ENCODE peak calls at places on chromosomes 12 and 14, in nine cellular contexts. J is heart left ventricle; W is SJSA1; P is tibial artery; R is K562; C is GM23248; X is CD8-positive, alpha-beta memory T cell; M is CD8-positive, alpha-beta T cell; Z is esophagus muscularis mucosa. T is an unnamed sample. For H3K9me3, the result is how much of the 10 kb centered on the place peaks cover.

GRCh38 chr14:103391048-103391447 is 5.8 kb downstream of the MARK3 start:
- DNase-seq in J (no peak), W (peak), P (no peak), R (peak), C (peak), X (peak), M (peak), Z (no peak), T (no peak)

GRCh38 chr12:19058235-19059021 is 71.1 kb upstream of the PLEKHA5 start:
- DNase-seq in J (no peak), W (no peak), P (no peak), R (no peak), C (peak), X (no peak), M (no peak), Z (no peak), T (no peak)

GRCh38 chr12:104303538-104304151 is at the start of gene EID3:
- DNase-seq in J (peak), W (no peak), P (peak), R (no peak), C (peak), X (peak), M (peak), Z (peak), T (peak)

GRCh38 chr14:24213866-24214652 is 771 bp upstream of the CHMP4A start:
- DNase-seq in J (no peak), W (no peak), P (no peak), R (no peak), C (no peak), X (no peak), M (no peak), Z (no peak), T (no peak)

GRCh38 chr14:36655054-36655381 is 6.6 kb upstream of the PAX9 start:
- DNase-seq in J (no peak), W (no peak), P (no peak), R (no peak), C (no peak), X (no peak), M (no peak), Z (no peak), T (no peak)

GRCh38 chr12:25712169-25712568 is 159.1 kb upstream of the LMNTD1 start:
- DNase-seq in J (no peak), W (no peak), P (no peak), R (no peak), C (no peak), X (no peak), M (no peak), Z (no peak), T (no peak)

GRCh38 chr12:46373303-46374182 is 970 bp upstream of the SLC38A2 start:
- DNase-seq in J (peak), W (peak), P (peak), R (peak), C (peak), X (peak), M (peak), Z (no peak), T (no peak)

GRCh38 chr14:59754256-59754655 is 116.3 kb downstream of the RTN1 start:
- DNase-seq in J (no peak), W (no peak), P (no peak), R (no peak), C (peak), X (no peak), M (no peak), Z (no peak), T (no peak)

GRCh38 chr12:109264943-109265650 is 44.0 kb downstream of the FOXN4 start:
- DNase-seq in J (no peak), W (no peak), P (no peak), R (no peak), C (no peak), X (no peak), M (no peak), Z (no peak), T (no peak)

GRCh38 chr14:59464651-59465569 is at the start of gene GPR135:
- DNase-seq in J (peak), W (no peak), P (peak), R (no peak), C (peak), X (peak), M (peak), Z (no peak), T (no peak)

GRCh38 chr12:48175613-48176416 is 7.6 kb upstream of the CCDC184 start:
- DNase-seq in J (no peak), W (peak), P (no peak), R (peak), C (peak), X (no peak), M (no peak), Z (no peak), T (no peak)

GRCh38 chr14:99522934-99523660 is 41.9 kb downstream of the CCNK start:
- DNase-seq in J (no peak), W (no peak), P (no peak), R (peak), C (no peak), X (no peak), M (no peak), Z (no peak), T (no peak)

GRCh38 chr14:41498959-41499358 is 107.7 kb upstream of the LRFN5 start:
- DNase-seq in J (no peak), W (no peak), P (no peak), R (no peak), C (peak), X (no peak), M (no peak), Z (no peak), T (no peak)

GRCh38 chr14:103705524-103706284 is 9.5 kb downstream of the XRCC3 start:
- DNase-seq in J (no peak), W (no peak), P (no peak), R (no peak), C (no peak), X (no peak), M (no peak), Z (no peak), T (no peak)

GRCh38 chr14:89665262-89665661 is 248.2 kb upstream of the FOXN3 start:
- DNase-seq in J (no peak), W (no peak), P (no peak), R (no peak), C (no peak), X (no peak), M (no peak), Z (no peak), T (no peak)

DNA sequence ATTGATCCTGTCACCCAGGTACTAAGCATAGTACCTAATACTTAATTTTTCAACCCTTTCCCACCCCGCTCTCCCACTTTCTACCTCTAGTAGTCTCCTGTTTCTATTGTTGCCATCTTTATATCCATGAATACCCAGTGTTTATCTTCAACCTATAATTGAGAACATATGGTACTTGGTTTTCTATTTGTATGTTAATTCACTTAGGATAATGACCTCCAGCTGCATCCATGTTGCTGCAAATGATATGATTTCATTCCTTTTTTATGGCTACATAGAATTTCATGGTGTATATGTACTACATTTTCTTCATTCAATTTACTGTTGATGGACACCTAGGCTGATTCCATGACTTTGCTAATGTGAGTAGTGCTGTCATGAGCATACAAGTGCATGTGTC is 547.3 kb upstream of the NOVA1 start:
- DNase-seq in J (no peak), W (no peak), P (no peak), R (no peak), C (no peak), X (no peak), M (no peak), Z (no peak), T (no peak)
- H3K9me3 ChIP-seq in J (under half), W (under half), P (under half), R (under half), C (under half), X (under half), M (under half), Z (under half), T (under half)

GRCh38 chr12:112005419-112006395 is 7.3 kb downstream of the TMEM116 start:
- DNase-seq in J (no peak), W (no peak), P (no peak), R (peak), C (peak), X (no peak), M (no peak), Z (no peak), T (no peak)

GRCh38 chr12:111998015-111998414 is 14.9 kb downstream of the TMEM116 start:
- DNase-seq in J (no peak), W (no peak), P (no peak), R (no peak), C (no peak), X (no peak), M (no peak), Z (no peak), T (no peak)

GRCh38 chr12:112004041-112004440 is 8.9 kb downstream of the TMEM116 start:
- DNase-seq in J (no peak), W (no peak), P (no peak), R (no peak), C (no peak), X (no peak), M (no peak), Z (no peak), T (no peak)

GRCh38 chr12:112000806-112001205 is 12.2 kb downstream of the TMEM116 start:
- DNase-seq in J (no peak), W (no peak), P (no peak), R (no peak), C (no peak), X (no peak), M (no peak), Z (no peak), T (no peak)

DNA sequence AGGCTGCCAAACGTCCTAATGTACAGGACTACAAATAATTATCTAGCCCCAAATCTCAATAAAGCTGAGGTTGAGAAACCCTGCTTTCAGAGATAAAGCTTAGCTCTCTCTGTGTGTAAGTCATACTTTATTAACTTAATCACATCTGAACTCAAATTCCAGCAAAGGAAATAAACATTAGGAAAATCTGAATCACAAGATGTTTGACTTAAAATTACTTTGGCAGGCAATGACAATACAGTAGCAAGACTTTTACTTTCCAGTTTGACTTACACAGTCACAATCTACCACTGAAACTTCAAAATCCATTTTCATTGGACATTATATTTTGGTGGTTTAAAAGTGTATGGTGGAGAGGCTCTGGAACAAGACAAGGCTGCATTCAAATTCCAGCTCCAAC is 11.4 kb downstream of the TMEM116 start:
- DNase-seq in J (no peak), W (no peak), P (no peak), R (no peak), C (peak), X (no peak), M (no peak), Z (no peak), T (no peak)
- H3K4me3 ChIP-seq in J (no peak), W (no peak), P (no peak), R (no peak), C (no peak), X (peak), M (peak), Z (no peak), T (peak)

GRCh38 chr14:61747342-61747741 is 14.9 kb upstream of the SNAPC1 start:
- DNase-seq in J (no peak), W (no peak), P (no peak), R (no peak), C (peak), X (no peak), M (no peak), Z (no peak), T (no peak)

GRCh38 chr14:61751475-61751989 is 10.7 kb upstream of the SNAPC1 start:
- DNase-seq in J (no peak), W (no peak), P (no peak), R (no peak), C (peak), X (no peak), M (no peak), Z (no peak), T (no peak)

GRCh38 chr14:61750708-61751474 is 11.3 kb upstream of the SNAPC1 start:
- DNase-seq in J (peak), W (no peak), P (peak), R (peak), C (peak), X (peak), M (peak), Z (peak), T (peak)

GRCh38 chr14:61749867-61750266 is 12.4 kb upstream of the SNAPC1 start:
- DNase-seq in J (no peak), W (no peak), P (no peak), R (peak), C (peak), X (no peak), M (no peak), Z (no peak), T (no peak)

GRCh38 chr14:61749264-61749663 is 13.0 kb upstream of the SNAPC1 start:
- DNase-seq in J (no peak), W (no peak), P (no peak), R (peak), C (peak), X (no peak), M (no peak), Z (no peak), T (no peak)
- H3K27ac ChIP-seq in J (peak), W (peak), P (peak), R (peak), C (peak), X (peak), M (no peak), Z (no peak), T (no peak)

GRCh38 chr14:50069325-50069724 is 47.0 kb downstream of the VCPKMT start:
- DNase-seq in J (no peak), W (no peak), P (no peak), R (no peak), C (no peak), X (no peak), M (no peak), Z (no peak), T (no peak)
- H3K9me3 ChIP-seq in J (under half), W (under half), P (under half), R (under half), C (under half), X (under half), M (under half), Z (under half), T (under half)

DNA sequence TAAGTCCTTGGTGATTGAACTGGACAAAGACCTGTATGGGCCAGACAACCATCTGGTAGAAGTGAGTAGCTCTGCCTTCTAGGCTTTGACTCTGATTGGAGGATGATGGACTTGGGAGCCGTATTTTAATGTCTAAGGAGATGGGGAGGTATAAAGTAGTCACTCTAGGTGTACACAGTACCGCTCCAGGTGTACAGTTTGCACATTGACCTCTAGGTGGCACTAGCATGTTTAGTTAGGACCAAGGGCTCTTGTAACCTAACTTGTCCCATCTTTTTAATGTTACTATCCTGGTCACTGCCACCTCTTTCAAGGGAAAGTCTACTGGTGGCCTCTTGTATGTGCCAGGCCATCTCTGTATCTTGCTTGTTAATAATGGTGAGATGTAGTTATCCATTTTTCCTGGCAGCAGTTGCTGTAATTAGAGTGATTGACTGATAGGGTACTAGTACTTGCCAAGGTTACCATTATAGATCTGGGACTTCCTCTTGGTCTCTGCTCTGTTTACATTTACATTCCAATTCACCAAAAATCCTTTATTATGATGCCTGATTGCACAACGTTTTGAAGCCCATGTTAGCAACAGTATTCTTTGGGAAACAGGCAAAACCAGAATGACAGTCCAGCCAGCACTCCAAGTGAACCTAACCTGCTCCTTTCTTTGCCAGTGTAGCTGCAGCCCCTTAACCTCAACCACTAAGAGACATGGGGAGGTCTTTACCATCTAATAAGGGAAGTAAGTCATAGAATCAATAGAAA is 3.6 kb downstream of the SMARCD1 start:
- DNase-seq in J (no peak), W (no peak), P (no peak), R (peak), C (peak), X (peak), M (no peak), Z (no peak), T (no peak)
- H3K4me3 ChIP-seq in J (no peak), W (no peak), P (no peak), R (no peak), C (peak), X (no peak), M (no peak), Z (no peak), T (no peak)

GRCh38 chr12:124305136-124305535 is 10.2 kb downstream of the RFLNA start:
- DNase-seq in J (no peak), W (no peak), P (no peak), R (no peak), C (no peak), X (no peak), M (no peak), Z (no peak), T (no peak)
- H3K27ac ChIP-seq in J (no peak), W (no peak), P (no peak), R (no peak), C (no peak), X (no peak), M (no peak), Z (no peak), T (no peak)

T was measured in thoracic aorta.